ENCODE peak calls at places on chromosomes 13 and 19, in six cellular contexts. One of them, this sample, is unnamed.

GRCh38 chr13:85798999-85799646 is at the start of gene SLITRK6:
- DNase-seq in HFF-Myc: peak
- DNase-seq in lower leg skin: peak
- DNase-seq in neuronal stem cell: peak
- DNase-seq in NT2/D1: peak
- DNase-seq in anterior cingulate cortex: no peak
- DNase-seq in this sample: peak

GRCh38 chr13:44648392-44649117 is 72.4 kb upstream of the TSC22D1 start:
- DNase-seq in NT2/D1: no peak
- DNase-seq in anterior cingulate cortex: no peak
- DNase-seq in lower leg skin: no peak
- DNase-seq in HFF-Myc: no peak
- DNase-seq in neuronal stem cell: no peak
- DNase-seq in this sample: no peak

GRCh38 chr13:29901714-29902631 is 51.6 kb upstream of the UBL3 start:
- DNase-seq in anterior cingulate cortex: no peak
- DNase-seq in NT2/D1: no peak
- DNase-seq in neuronal stem cell: no peak
- DNase-seq in lower leg skin: no peak
- DNase-seq in HFF-Myc: peak
- DNase-seq in this sample: peak

GRCh38 chr19:19179548-19180441 is 9.7 kb upstream of the MEF2B start:
- DNase-seq in neuronal stem cell: no peak
- DNase-seq in anterior cingulate cortex: no peak
- DNase-seq in HFF-Myc: no peak
- DNase-seq in lower leg skin: no peak
- DNase-seq in NT2/D1: no peak
- DNase-seq in this sample: peak

GRCh38 chr13:105232403-105232802 is 1303.1 kb downstream of the EFNB2 start:
- DNase-seq in neuronal stem cell: no peak
- DNase-seq in HFF-Myc: no peak
- DNase-seq in NT2/D1: no peak
- DNase-seq in anterior cingulate cortex: no peak
- DNase-seq in lower leg skin: no peak
- DNase-seq in this sample: no peak

GRCh38 chr13:113307491-113307890 is 10.5 kb downstream of the LAMP1 start:
- DNase-seq in neuronal stem cell: no peak
- DNase-seq in NT2/D1: no peak
- DNase-seq in HFF-Myc: no peak
- DNase-seq in anterior cingulate cortex: no peak
- DNase-seq in lower leg skin: no peak
- DNase-seq in this sample: peak

GRCh38 chr19:10553943-10554381 is 10.3 kb downstream of the ATG4D start:
- DNase-seq in lower leg skin: no peak
- DNase-seq in HFF-Myc: no peak
- DNase-seq in neuronal stem cell: no peak
- DNase-seq in NT2/D1: no peak
- DNase-seq in anterior cingulate cortex: no peak
- DNase-seq in this sample: no peak

GRCh38 chr13:92967923-92968322 is 258.7 kb upstream of the GPC6 start:
- DNase-seq in neuronal stem cell: no peak
- DNase-seq in anterior cingulate cortex: no peak
- DNase-seq in HFF-Myc: no peak
- DNase-seq in lower leg skin: no peak
- DNase-seq in NT2/D1: no peak
- DNase-seq in this sample: no peak

GRCh38 chr13:41060723-41061074 is 610 bp upstream of the WBP4 start:
- DNase-seq in lower leg skin: peak
- DNase-seq in anterior cingulate cortex: peak
- DNase-seq in NT2/D1: no peak
- DNase-seq in neuronal stem cell: peak
- DNase-seq in HFF-Myc: no peak
- DNase-seq in this sample: peak

GRCh38 chr19:53013621-53014020 is at the start of gene ERVV-1:
- DNase-seq in HFF-Myc: no peak
- DNase-seq in lower leg skin: no peak
- DNase-seq in anterior cingulate cortex: no peak
- DNase-seq in neuronal stem cell: no peak
- DNase-seq in NT2/D1: no peak
- DNase-seq in this sample: no peak

GRCh38 chr19:57665261-57665806 is 3.4 kb upstream of the ZSCAN4 start:
- DNase-seq in NT2/D1: no peak
- DNase-seq in anterior cingulate cortex: no peak
- DNase-seq in lower leg skin: no peak
- DNase-seq in neuronal stem cell: no peak
- DNase-seq in HFF-Myc: no peak
- DNase-seq in this sample: no peak

GRCh38 chr19:925912-926594 is at the start of gene ARID3A:
- DNase-seq in HFF-Myc: no peak
- DNase-seq in neuronal stem cell: no peak
- DNase-seq in NT2/D1: no peak
- DNase-seq in lower leg skin: no peak
- DNase-seq in anterior cingulate cortex: no peak
- DNase-seq in this sample: peak

GRCh38 chr19:5801796-5802616 is 2.9 kb upstream of the NRTN start:
- DNase-seq in neuronal stem cell: peak
- DNase-seq in HFF-Myc: peak
- DNase-seq in anterior cingulate cortex: no peak
- DNase-seq in lower leg skin: no peak
- DNase-seq in NT2/D1: no peak
- DNase-seq in this sample: no peak

GRCh38 chr13:30396434-30397075 is 25.7 kb upstream of the UBE2L5 start:
- DNase-seq in neuronal stem cell: no peak
- DNase-seq in lower leg skin: no peak
- DNase-seq in HFF-Myc: no peak
- DNase-seq in anterior cingulate cortex: no peak
- DNase-seq in NT2/D1: no peak
- DNase-seq in this sample: peak

GRCh38 chr19:18794029-18794313 is 2.9 kb upstream of the COMP start:
- DNase-seq in neuronal stem cell: no peak
- DNase-seq in HFF-Myc: no peak
- DNase-seq in lower leg skin: no peak
- DNase-seq in NT2/D1: no peak
- DNase-seq in anterior cingulate cortex: no peak
- DNase-seq in this sample: no peak

GRCh38 chr13:25170554-25171107 is 1.5 kb downstream of the AMER2 start:
- DNase-seq in anterior cingulate cortex: peak
- DNase-seq in HFF-Myc: no peak
- DNase-seq in NT2/D1: no peak
- DNase-seq in neuronal stem cell: no peak
- DNase-seq in lower leg skin: no peak
- DNase-seq in this sample: no peak

GRCh38 chr13:88704600-88705275 is 1033.6 kb downstream of the SLITRK5 start:
- DNase-seq in anterior cingulate cortex: no peak
- DNase-seq in HFF-Myc: no peak
- DNase-seq in NT2/D1: no peak
- DNase-seq in neuronal stem cell: no peak
- DNase-seq in lower leg skin: no peak
- DNase-seq in this sample: no peak

This sample was measured in astrocyte.